ENCODE peak calls at places on chromosomes 12 and 14, in four cellular contexts. E is WERI-Rb-1, U is HCT116, I is choroid plexus epithelial cell. B is an unnamed sample.

GRCh38 chr14:90986510-90986909 is 73.9 kb downstream of the RPS6KA5 start:
- DNase-seq in E (no peak), U (no peak), I (no peak), B (no peak)

GRCh38 chr12:1919284-1919683 is 832 bp upstream of the CACNA2D4 start:
- DNase-seq in E (peak; percentile 80), U (no peak), I (peak; percentile 20), B (no peak)

GRCh38 chr14:67487937-67488893 is at the start of gene TMEM229B:
- DNase-seq in E (no peak), U (no peak), I (peak; percentile 42), B (no peak)

GRCh38 chr14:52015411-52016030 is 26.2 kb downstream of the RTRAF start:
- DNase-seq in E (peak; percentile 57), U (peak; percentile 19), I (peak; percentile 65), B (no peak)

GRCh38 chr14:98022541-98023520 is 1225.6 kb downstream of the VRK1 start:
- DNase-seq in E (no peak), U (no peak), I (no peak), B (no peak)

GRCh38 chr12:14773685-14774073 is 29.6 kb downstream of the WBP11 start:
- DNase-seq in E (no peak), U (no peak), I (no peak), B (no peak)

GRCh38 chr14:58738876-58739275 is 101.1 kb downstream of the DACT1 start:
- DNase-seq in E (no peak), U (no peak), I (no peak), B (no peak)

GRCh38 chr14:53338192-53338591 is 185.1 kb upstream of the DDHD1 start:
- DNase-seq in E (no peak), U (no peak), I (peak; percentile 30), B (no peak)

DNA sequence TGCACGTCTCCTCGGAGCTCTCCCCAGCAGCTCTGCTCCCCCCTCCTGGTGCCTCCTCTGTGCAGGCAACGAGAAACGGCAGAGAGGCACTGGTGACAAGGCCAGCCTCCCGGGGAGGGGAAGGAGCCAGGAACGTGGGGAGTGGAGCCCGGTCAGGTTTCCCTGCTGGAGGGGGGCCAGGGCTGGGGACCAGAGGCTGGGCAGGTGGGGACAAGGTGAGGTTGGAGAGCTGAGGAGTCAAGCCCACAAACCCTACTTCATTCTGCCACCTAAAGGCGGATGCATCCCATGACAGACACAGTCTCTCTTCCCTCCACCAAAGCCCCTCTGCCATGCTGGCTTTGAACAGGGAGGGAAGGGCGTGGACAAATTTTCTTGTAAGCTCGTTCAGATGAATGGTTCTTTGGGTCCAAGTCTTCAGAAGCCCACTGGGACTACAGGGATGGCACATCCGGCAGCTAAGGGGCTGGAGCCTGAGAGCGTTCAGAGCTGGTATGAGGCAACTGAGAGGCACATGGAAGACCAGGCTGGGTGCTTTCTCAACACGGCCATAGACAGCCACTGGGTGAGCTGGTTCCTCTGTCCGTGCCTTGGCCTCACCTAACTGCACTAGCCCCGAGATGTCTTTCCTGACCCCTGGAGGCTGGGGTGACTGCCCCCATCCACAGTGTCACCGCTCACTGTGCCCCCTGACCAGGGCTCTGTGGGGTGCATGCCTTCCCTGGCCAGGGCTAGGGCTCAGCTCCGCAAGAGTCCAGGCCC is 105.9 kb downstream of the RBM19 start:
- DNase-seq in E (peak; percentile 68), U (no peak), I (no peak), B (no peak)
- TF ChIP-seq CTCF in E (peak; percentile 80), U (no peak), I (no peak), B (no peak)

DNA sequence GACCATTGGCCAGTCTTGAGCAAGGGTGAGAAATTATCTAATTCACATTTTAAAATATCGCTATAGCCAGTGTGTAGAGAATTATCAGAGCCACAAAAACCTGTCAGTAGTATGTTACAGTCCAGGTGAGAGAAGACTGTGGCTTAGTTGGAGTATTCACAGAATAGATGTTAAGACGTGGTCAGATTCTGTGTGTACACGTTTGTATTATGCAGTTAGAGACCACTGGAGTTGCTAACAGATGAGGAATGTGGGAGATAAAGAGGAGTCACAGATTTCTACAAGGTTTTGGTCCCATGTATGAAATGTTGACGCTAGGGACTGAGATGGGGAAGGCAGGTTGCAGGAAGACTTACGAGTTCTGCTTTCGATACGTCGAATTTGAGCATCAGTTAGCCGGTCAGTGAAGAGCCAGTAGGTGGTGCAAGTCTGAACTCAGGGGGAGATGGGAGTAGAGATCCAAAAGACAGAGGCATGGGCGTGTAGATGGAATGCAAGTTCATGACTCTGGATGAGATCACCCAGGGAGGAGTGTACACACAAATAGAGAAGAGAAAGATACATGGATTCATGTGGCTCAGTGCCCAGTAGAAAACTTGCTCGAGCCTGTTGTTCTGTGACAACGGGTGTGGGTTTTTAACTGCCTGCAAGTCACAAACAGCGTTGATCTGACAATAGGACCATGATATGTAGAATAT is 114.8 kb upstream of the FLRT2 start:
- DNase-seq in E (no peak), U (no peak), I (peak; percentile 99), B (no peak)
- TF ChIP-seq CTCF in E (no peak), U (no peak), I (peak; percentile 78), B (no peak)

DNA sequence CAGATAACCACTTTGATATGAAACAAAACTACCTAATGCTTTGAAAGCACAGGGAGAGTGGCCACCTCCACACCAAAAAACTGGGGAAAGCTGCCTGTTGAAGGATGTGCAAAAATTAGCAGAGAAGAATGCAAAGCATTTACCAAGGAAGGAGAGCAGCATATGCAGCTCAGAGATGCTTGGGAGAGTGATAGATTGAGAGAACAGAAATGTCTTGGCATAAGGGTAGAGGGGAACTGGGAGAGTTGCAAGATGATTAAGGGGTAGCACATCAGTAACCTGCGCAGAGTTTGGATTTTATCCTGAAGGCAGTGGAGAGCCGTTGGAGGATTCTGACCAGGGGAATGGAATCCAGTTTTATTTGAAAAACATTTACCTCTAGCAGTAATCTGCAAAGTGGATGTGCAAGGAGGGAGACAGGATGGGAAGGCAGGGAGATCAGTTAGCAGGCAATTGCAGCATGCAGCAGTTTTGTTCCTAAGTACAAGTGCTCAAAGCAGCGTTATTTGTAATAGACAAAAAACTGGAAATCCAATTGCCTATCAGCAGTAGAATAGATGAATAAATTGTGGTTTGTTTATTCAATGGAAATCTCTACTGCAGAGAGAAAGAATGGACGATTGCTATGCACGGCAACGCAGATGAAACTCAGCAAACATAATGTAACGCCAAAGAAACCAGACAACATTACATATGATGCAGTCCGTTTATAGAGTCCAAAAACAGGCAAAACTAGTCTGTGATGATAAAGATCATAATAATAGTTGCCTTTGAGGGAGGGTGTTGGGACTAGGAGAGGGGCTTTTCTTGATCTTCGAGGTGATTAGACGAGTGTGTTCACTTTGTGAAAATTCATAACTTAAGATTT is 81.5 kb downstream of the BHLHE41 start:
- DNase-seq in E (no peak), U (no peak), I (no peak), B (no peak)
- TF ChIP-seq CTCF in E (no peak), U (no peak), I (no peak), B (no peak)

GRCh38 chr14:75141967-75142366 is 15.1 kb upstream of the NEK9 start:
- DNase-seq in E (peak; percentile 26), U (no peak), I (peak; percentile 80), B (peak; percentile 19)
- TF ChIP-seq CTCF in E (peak; percentile 60), U (peak; percentile 51), I (peak; percentile 71), B (no peak)

GRCh38 chr14:30270200-30271161 is 288.5 kb upstream of the G2E3 start:
- DNase-seq in E (peak; percentile 86), U (peak; percentile 55), I (peak; percentile 92), B (peak; percentile 85)
- TF ChIP-seq CTCF in E (peak; percentile 94), U (peak; percentile 85), I (peak; percentile 98), B (peak; percentile 79)

GRCh38 chr12:79344855-79345840 is 345.6 kb downstream of the PAWR start:
- DNase-seq in E (peak; percentile 58), U (peak; percentile 58), I (peak; percentile 76), B (peak; percentile 74)
- TF ChIP-seq CTCF in E (peak; percentile 84), U (peak; percentile 81), I (peak; percentile 84), B (peak; percentile 70)

DNA sequence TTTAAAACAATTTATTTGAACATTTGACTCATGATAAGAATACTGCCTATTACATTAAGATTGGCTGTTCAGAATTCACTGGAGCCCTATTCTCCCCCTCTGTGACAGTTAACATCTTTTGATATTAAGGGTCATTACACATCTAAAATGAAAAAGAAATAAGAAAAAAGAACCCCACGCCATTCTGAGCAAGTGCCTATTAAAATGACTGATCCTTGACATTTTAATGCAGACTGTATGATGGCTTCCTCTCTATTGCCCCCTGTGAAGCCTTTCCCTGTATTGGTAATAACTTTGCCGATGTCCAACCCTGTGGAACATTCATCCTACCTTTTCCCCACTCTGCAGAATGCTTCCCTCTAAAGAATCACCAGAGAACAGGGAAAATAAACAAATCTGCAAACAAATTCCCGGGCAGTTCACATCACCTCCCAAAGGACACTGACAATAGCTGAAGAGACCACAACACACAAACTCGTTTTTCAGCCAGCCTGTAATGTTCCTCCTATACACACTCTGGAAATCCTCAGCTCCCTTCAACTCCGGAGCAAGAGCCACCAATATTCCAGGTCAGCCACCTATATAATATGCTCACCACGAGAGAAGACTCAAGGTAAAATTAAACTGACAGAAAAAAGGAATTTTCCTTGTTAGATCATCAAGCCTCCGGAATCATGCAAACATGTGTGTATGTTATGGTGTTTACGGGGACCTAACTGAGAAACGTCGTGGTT is 2.1 kb downstream of the NIN start:
- DNase-seq in E (no peak), U (no peak), I (no peak), B (no peak)
- TF ChIP-seq CTCF in E (no peak), U (no peak), I (no peak), B (no peak)

DNA sequence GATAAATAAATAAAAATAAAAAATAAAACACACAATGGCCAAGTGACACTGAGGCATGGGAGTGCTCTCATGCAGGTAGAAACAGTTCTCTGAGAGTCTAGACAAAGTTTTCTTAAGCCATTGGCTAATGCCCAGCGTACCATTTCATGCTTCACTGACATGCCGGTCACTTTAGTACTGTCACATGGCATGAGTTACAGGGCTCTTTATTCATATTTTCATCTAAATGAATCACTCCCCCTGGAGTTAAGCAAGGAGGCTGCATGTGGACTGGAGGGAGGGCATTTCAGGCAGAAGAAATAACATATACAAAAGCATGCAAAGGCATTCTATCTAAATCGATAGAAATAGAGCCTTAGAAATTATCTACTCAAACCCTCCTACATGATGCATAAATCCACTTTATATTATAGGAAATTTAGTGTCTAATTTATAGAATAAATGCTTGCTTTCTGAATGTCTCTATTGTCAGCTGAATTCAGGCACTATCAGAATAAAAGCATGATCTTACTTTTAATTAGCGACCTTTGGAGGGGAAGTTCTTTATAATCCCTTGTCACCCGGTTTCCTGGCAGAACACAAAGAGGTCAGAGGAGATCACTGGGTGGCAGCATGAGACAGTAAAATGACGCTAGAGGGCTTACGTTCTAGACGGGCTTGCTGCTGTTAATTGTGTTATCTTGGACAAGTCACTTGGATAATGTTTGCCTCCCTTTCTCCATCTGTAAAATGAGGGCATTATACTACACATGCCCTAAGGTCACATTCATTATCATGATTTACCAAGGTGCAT is 17.5 kb downstream of the DYRK4 start:
- DNase-seq in E (peak; percentile 54), U (no peak), I (peak; percentile 47), B (peak; percentile 4)
- TF ChIP-seq CTCF in E (peak; percentile 63), U (peak; percentile 13), I (peak; percentile 55), B (no peak)

DNA sequence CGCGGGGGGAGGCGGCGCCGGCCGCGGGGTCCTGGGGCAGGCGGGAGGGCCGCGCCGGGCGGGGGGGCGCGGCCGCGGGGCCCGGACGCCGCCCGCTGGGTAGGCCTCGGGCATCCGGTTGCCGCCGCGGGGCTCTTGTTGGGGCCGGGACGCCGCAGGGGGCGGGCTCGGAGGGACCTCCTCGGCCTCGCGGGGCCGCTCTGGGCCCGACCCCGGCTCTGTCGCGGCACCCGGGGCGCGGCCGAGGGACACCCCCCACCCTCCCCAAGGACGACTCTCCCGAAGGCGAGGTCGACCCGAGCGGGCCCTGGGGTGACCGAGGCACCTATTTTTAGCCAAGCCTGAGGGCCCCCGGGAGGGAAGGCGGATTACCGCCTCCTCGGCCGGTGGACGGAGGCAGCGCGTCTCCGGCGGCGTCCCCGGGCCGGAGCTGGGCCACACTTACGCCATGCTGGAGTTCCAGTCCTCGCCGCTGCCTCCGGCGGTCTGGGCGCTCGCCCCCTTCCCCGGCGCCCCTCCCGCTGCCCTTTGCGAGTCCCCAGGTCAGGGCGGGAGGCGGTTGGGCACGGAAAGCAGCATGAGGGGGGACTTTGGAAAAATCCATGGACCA is 499 bp downstream of the KTN1 start:
- DNase-seq in E (peak; percentile 36), U (no peak), I (no peak), B (peak; percentile 40)
- TF ChIP-seq CTCF in E (peak; percentile 6), U (no peak), I (no peak), B (no peak)

B was measured in Calu3.